ENCODE peak calls at places on chromosomes 7 and 10, in six cellular contexts. I is neuronal stem cell, T is A549, K is psoas muscle, O is WERI-Rb-1, E is AG04450. Q is an unnamed sample.

GRCh38 chr7:79298145-79298760 is 155.2 kb downstream of the MAGI2 start:
- DNase-seq in O (peak; percentile 22), E (peak; percentile 45), K (no peak), I (peak; percentile 35), T (peak; percentile 34), Q (no peak)

GRCh38 chr7:40519009-40519408 is 384.2 kb downstream of the SUGCT start:
- DNase-seq in I (no peak), O (no peak), K (no peak), T (no peak), E (no peak), Q (no peak)

GRCh38 chr10:8539056-8539455 is 484.6 kb downstream of the GATA3 start:
- DNase-seq in T (no peak), O (no peak), I (no peak), E (no peak), K (no peak), Q (no peak)

GRCh38 chr10:45160266-45160665 is 155.1 kb downstream of the OR13A1 start:
- DNase-seq in T (no peak), K (no peak), I (no peak), O (no peak), E (no peak), Q (no peak)

GRCh38 chr10:100045592-100045991 is 35.8 kb upstream of the DNMBP start:
- DNase-seq in I (no peak), E (no peak), K (no peak), T (no peak), O (no peak), Q (no peak)

GRCh38 chr10:124898493-124898892 is 43.4 kb upstream of the ZRANB1 start:
- DNase-seq in I (no peak), E (no peak), O (no peak), T (no peak), K (no peak), Q (no peak)

GRCh38 chr10:121771957-121772356 is 155.9 kb downstream of the ATE1 start:
- DNase-seq in T (no peak), O (no peak), E (no peak), K (no peak), I (no peak), Q (no peak)

GRCh38 chr10:30671011-30671616 is 41.6 kb upstream of the LYZL2 start:
- DNase-seq in E (peak; percentile 75), K (no peak), T (peak; percentile 33), O (peak; percentile 29), I (peak; percentile 76), Q (peak; percentile 43)

GRCh38 chr7:44150966-44151678 is 10.0 kb upstream of the MYL7 start:
- DNase-seq in K (no peak), I (no peak), O (no peak), E (no peak), T (no peak), Q (no peak)

GRCh38 chr7:129162732-129163131 is 18.2 kb downstream of the TSPAN33 start:
- DNase-seq in O (no peak), E (no peak), K (no peak), T (no peak), I (no peak), Q (no peak)

GRCh38 chr7:123054357-123055133 is 59.0 kb upstream of the TAS2R16 start:
- DNase-seq in E (no peak), O (peak; percentile 39), K (no peak), T (no peak), I (no peak), Q (peak; percentile 22)

GRCh38 chr7:4965295-4966022 is 6.5 kb upstream of the MMD2 start:
- DNase-seq in T (no peak), O (no peak), I (no peak), E (no peak), K (no peak), Q (no peak)

GRCh38 chr10:124524991-124525653 is 63.5 kb downstream of the LHPP start:
- DNase-seq in K (peak; percentile 92), T (no peak), O (no peak), I (no peak), E (no peak), Q (no peak)

GRCh38 chr7:71272509-71273214 is 140.7 kb downstream of the GALNT17 start:
- DNase-seq in E (no peak), T (no peak), I (no peak), K (no peak), O (no peak), Q (no peak)

GRCh38 chr10:33542747-33543505 is 208.5 kb upstream of the NRP1 start:
- DNase-seq in K (no peak), E (no peak), I (no peak), O (no peak), T (no peak), Q (no peak)

GRCh38 chr7:20954711-20955641 is 168.3 kb upstream of the SP8 start:
- DNase-seq in O (no peak), I (no peak), K (no peak), T (no peak), E (no peak), Q (no peak)

GRCh38 chr10:12921163-12921562 is 80.3 kb downstream of the CCDC3 start:
- DNase-seq in I (no peak), E (no peak), O (no peak), T (no peak), K (no peak), Q (no peak)

GRCh38 chr10:95275726-95276366 is 15.0 kb downstream of the PDLIM1 start:
- DNase-seq in T (no peak), I (no peak), K (no peak), E (no peak), O (no peak), Q (no peak)

GRCh38 chr10:12351447-12351846 is 2.1 kb downstream of the CAMK1D start:
- DNase-seq in E (no peak), K (no peak), I (no peak), T (no peak), O (no peak), Q (no peak)

GRCh38 chr10:68595513-68595912 is 35.4 kb downstream of the TET1 start:
- DNase-seq in E (no peak), O (no peak), T (no peak), K (no peak), I (no peak), Q (no peak)

GRCh38 chr10:18202600-18203150 is 62.5 kb downstream of the CACNB2 start:
- DNase-seq in I (no peak), E (no peak), K (no peak), O (no peak), T (no peak), Q (no peak)

GRCh38 chr7:98105942-98106544 is 619 bp upstream of the LMTK2 start:
- DNase-seq in I (no peak), E (no peak), O (no peak), T (no peak), K (no peak), Q (no peak)

GRCh38 chr7:152913492-152913891 is 153.9 kb downstream of the ACTR3B start:
- DNase-seq in O (no peak), K (no peak), E (no peak), I (no peak), T (no peak), Q (no peak)

GRCh38 chr7:119896386-119896785 is 376.6 kb upstream of the KCND2 start:
- DNase-seq in E (no peak), I (no peak), K (no peak), O (no peak), T (no peak), Q (no peak)

GRCh38 chr10:29110172-29110571 is 178.7 kb upstream of the LYZL1 start:
- DNase-seq in T (no peak), K (no peak), I (no peak), O (no peak), E (no peak), Q (no peak)

GRCh38 chr10:73866621-73867020 is 7.7 kb downstream of the CAMK2G start:
- DNase-seq in T (no peak), I (no peak), K (no peak), E (no peak), O (peak; percentile 86), Q (no peak)
- H3K27ac ChIP-seq in T (no peak overlapping the region), I (no peak overlapping the region), K (peak overlapping the region; percentile 67), E (no peak overlapping the region), O (peak overlapping the region; percentile 91), Q (no peak overlapping the region)

GRCh38 chr7:272631-273030 is 17.3 kb upstream of the FOXL3 start:
- DNase-seq in E (no peak), O (no peak), T (no peak), I (no peak), K (peak; percentile 23), Q (no peak)

GRCh38 chr7:269721-270120 is 20.2 kb upstream of the FOXL3 start:
- DNase-seq in I (no peak), K (no peak), E (no peak), O (no peak), T (no peak), Q (no peak)

GRCh38 chr7:272108-272615 is 17.8 kb upstream of the FOXL3 start:
- DNase-seq in O (no peak), I (no peak), T (no peak), E (no peak), K (peak; percentile 32), Q (no peak)

GRCh38 chr7:270351-270983 is 19.5 kb upstream of the FOXL3 start:
- DNase-seq in I (no peak), E (no peak), O (no peak), T (no peak), K (no peak), Q (no peak)

GRCh38 chr7:271266-272107 is 18.5 kb upstream of the FOXL3 start:
- DNase-seq in O (no peak), K (no peak), E (no peak), I (no peak), T (no peak), Q (no peak)
- H3K9me3 ChIP-seq in O (peaks cover 25% of the 10 kb centered on the region), K (no peaks in the 10 kb centered on the region), E (peaks cover 48% of the 10 kb centered on the region), I (peaks cover 12% of the 10 kb centered on the region), T (peaks cover 40% of the 10 kb centered on the region), Q (peaks cover 4% of the 10 kb centered on the region)

GRCh38 chr10:22849077-22849810 is 78.6 kb upstream of the ARMC3 start:
- DNase-seq in I (no peak), E (no peak), T (no peak), K (peak; percentile 87), O (no peak), Q (no peak)
- H3K4me3 ChIP-seq in I (no peak overlapping the region), E (no peak overlapping the region), T (no peak overlapping the region), K (peak overlapping the region; percentile 11), O (no peak overlapping the region), Q (no peak overlapping the region)

GRCh38 chr10:5971315-5971832 is 6.0 kb downstream of the IL15RA start:
- DNase-seq in I (no peak), K (no peak), T (no peak), E (no peak), O (no peak), Q (no peak)

GRCh38 chr10:5975641-5976473 is 1.5 kb downstream of the IL15RA start:
- DNase-seq in O (no peak), E (no peak), I (no peak), K (no peak), T (no peak), Q (no peak)

GRCh38 chr10:5971886-5972285 is 5.5 kb downstream of the IL15RA start:
- DNase-seq in E (no peak), K (no peak), I (no peak), T (no peak), O (no peak), Q (no peak)

GRCh38 chr10:5970527-5970926 is 6.8 kb downstream of the IL15RA start:
- DNase-seq in I (no peak), E (no peak), K (no peak), O (no peak), T (no peak), Q (no peak)

DNA sequence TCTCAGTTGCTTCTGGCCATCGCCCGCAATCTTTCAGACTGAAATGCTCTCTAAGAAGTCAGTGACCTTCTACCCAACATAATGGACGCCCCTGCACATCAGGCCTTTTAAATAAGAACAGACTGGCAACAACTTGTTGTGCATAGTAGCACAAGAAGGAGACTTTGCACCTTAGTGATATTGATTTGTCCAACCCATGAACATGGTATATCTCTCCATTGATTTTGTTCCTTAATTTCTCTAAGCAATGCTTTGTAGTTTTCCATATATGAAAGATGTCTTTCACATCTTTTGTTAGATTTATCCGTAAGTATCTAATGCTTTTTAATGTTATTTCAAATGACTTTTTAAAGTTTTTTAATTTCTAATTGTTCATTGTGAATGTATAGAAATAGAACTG is 4.3 kb downstream of the IL15RA start:
- DNase-seq in K (no peak), O (no peak), I (no peak), T (no peak), E (no peak), Q (no peak)
- H3K27ac ChIP-seq in K (no peak overlapping the region), O (no peak overlapping the region), I (no peak overlapping the region), T (no peak overlapping the region), E (no peak overlapping the region), Q (no peak overlapping the region)

Q was measured in iPS DF 6.9.